ENCODE peak calls at places on chromosomes 2 and 18, in six cellular contexts. Y is IMR-90, L is H1, E is neuronal stem cell, O is H9, A is trophoblast cell. U is an unnamed sample.

GRCh38 chr18:80200932-80201672 is 46.2 kb downstream of the PARD6G start:
- DNase-seq in Y (no peak), L (no peak), E (no peak), O (no peak), A (no peak), U (no peak)

GRCh38 chr18:67363694-67364093 is 152.8 kb downstream of the DSEL start:
- DNase-seq in Y (no peak), L (no peak), E (no peak), O (no peak), A (no peak), U (peak; percentile 32)

GRCh38 chr2:96856776-96857673 is 791 bp downstream of the ANKRD39 start:
- DNase-seq in Y (no peak), L (no peak), E (no peak), O (peak; percentile 58), A (no peak), U (peak; percentile 54)

GRCh38 chr2:234514873-234515638 is 18.2 kb upstream of the ARL4C start:
- DNase-seq in Y (no peak), L (no peak), E (no peak), O (no peak), A (no peak), U (peak; percentile 19)

GRCh38 chr18:23503967-23504352 is 649 bp downstream of the RMC1 start:
- DNase-seq in Y (no peak), L (no peak), E (no peak), O (no peak), A (no peak), U (no peak)

GRCh38 chr2:236402016-236402784 is 138.0 kb upstream of the ASB18 start:
- DNase-seq in Y (no peak), L (no peak), E (no peak), O (no peak), A (no peak), U (no peak)

GRCh38 chr2:96452054-96452453 is 53.1 kb downstream of the NEURL3 start:
- DNase-seq in Y (no peak), L (no peak), E (no peak), O (no peak), A (no peak), U (no peak)

GRCh38 chr2:158600155-158600802 is 143.5 kb downstream of the PKP4 start:
- DNase-seq in Y (peak; percentile 95), L (no peak), E (no peak), O (no peak), A (no peak), U (no peak)

GRCh38 chr18:46755315-46756171 is 1.3 kb downstream of the ST8SIA5 start:
- DNase-seq in Y (no peak), L (no peak), E (peak; percentile 8), O (no peak), A (no peak), U (peak; percentile 13)

GRCh38 chr18:26821181-26821580 is 44.3 kb downstream of the AQP4 start:
- DNase-seq in Y (no peak), L (no peak), E (no peak), O (no peak), A (no peak), U (no peak)

GRCh38 chr2:5690718-5691658 is 1.2 kb upstream of the SOX11 start:
- DNase-seq in Y (peak; percentile 66), L (no peak), E (peak; percentile 82), O (peak; percentile 81), A (no peak), U (peak; percentile 90)

GRCh38 chr2:238425979-238426567 is 654 bp upstream of the ASB1 start:
- DNase-seq in Y (peak; percentile 68), L (no peak), E (peak; percentile 59), O (no peak), A (peak; percentile 13), U (peak; percentile 38)

GRCh38 chr2:230940476-230940815 is 15.4 kb upstream of the GPR55 start:
- DNase-seq in Y (no peak), L (no peak), E (no peak), O (no peak), A (no peak), U (no peak)

GRCh38 chr2:200677721-200678532 is 92.1 kb downstream of the AOX1 start:
- DNase-seq in Y (peak; percentile 67), L (no peak), E (no peak), O (no peak), A (no peak), U (no peak)

GRCh38 chr2:207143474-207144190 is 22.1 kb downstream of the KLF7 start:
- DNase-seq in Y (no peak), L (no peak), E (no peak), O (peak; percentile 34), A (no peak), U (peak; percentile 68)

GRCh38 chr2:180872256-180872655 is 108.1 kb upstream of the UBE2E3 start:
- DNase-seq in Y (peak; percentile 53), L (no peak), E (no peak), O (no peak), A (no peak), U (no peak)

GRCh38 chr2:98576666-98577312 is 31.5 kb downstream of the COA5 start:
- DNase-seq in Y (no peak), L (no peak), E (no peak), O (no peak), A (no peak), U (no peak)

GRCh38 chr2:196131949-196132925 is 39.1 kb downstream of the STK17B start:
- DNase-seq in Y (peak; percentile 25), L (no peak), E (no peak), O (no peak), A (peak; percentile 11), U (peak; percentile 81)
- H2BK5ac ChIP-seq in Y (no peak overlapping the region), L (no peak overlapping the region), E (no peak overlapping the region), O (no peak overlapping the region), A (no peak overlapping the region), U (no peak overlapping the region)

DNA sequence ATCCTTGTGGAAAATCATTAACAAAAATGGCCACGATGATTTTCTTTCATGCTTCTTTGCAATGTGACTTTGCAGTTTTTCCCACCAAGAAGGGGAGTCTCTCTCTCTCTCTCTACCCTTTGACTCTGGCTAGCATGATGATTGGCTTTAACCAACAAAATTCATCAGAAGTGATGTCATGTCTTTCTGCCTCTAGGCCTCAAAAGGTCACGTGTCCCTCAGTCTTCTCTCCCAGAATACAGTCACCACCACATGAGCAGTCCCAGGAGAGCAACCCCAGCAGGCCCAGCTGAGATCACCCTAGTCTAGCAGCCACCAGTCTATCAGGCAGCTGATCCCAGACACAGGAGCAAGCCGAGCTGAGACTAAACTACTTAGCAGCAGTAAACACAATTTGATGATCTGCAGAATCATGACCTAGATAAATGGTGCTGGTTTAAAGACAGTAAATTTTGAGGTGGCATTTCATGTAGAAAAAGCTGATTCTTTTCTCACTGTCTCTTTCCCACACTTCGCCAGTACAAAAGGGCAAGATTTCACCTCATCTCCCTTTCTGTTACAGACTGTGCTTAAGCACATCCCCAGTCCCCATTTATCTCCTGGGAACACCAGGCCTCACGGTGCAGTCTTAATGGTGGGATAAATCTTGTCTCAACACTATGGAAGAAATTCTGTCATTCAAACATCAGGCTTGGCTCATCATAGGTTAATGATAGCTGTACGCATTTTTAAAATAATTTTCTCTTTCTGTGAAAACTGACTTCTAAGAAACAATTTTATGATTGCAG is 132.7 kb downstream of the SCG2 start:
- DNase-seq in Y (peak; percentile 87), L (no peak), E (no peak), O (no peak), A (no peak), U (peak; percentile 83)
- H3K9ac ChIP-seq in Y (no peak overlapping the region), L (no peak overlapping the region), E (no peak overlapping the region), O (no peak overlapping the region), A (no peak overlapping the region), U (no peak overlapping the region)

GRCh38 chr2:219466816-219467735 is 31.6 kb upstream of the GMPPA start:
- DNase-seq in Y (no peak), L (no peak), E (no peak), O (no peak), A (no peak), U (no peak)

GRCh38 chr2:219468410-219469185 is 30.1 kb upstream of the GMPPA start:
- DNase-seq in Y (no peak), L (no peak), E (no peak), O (no peak), A (no peak), U (no peak)

GRCh38 chr2:219464286-219465032 is 29.8 kb downstream of the SPEG start:
- DNase-seq in Y (no peak), L (no peak), E (no peak), O (no peak), A (no peak), U (no peak)

GRCh38 chr2:219467736-219468075 is 31.0 kb upstream of the GMPPA start:
- DNase-seq in Y (no peak), L (no peak), E (no peak), O (no peak), A (no peak), U (no peak)

GRCh38 chr2:219465659-219466561 is 31.3 kb downstream of the SPEG start:
- DNase-seq in Y (no peak), L (no peak), E (no peak), O (no peak), A (no peak), U (no peak)
- H3K27ac ChIP-seq in Y (no peak overlapping the region), L (no peak overlapping the region), E (no peak overlapping the region), O (no peak overlapping the region), A (no peak overlapping the region), U (no peak overlapping the region)

DNA sequence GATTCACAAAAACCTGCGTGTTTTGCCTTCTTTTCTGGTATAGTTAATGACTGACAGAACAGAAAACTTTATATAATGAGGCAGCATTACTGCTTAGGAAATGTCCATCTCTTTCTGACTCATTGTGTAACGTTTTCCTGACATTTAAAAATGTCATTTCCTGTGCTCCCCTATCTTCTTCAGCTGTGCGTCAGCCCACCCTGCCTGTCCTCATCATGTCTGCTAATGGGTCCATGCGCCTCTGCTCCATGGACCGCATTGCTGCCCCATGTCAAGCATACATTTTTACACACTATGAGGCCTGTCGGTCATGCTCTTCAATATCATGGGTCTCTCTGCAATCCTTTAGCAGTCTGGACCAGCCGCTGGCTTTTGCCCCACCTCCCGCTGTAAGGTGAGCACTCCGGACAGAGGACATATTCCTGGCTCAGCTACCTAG is 234.3 kb downstream of the CDCA7 start:
- DNase-seq in Y (peak; percentile 11), L (no peak), E (no peak), O (no peak), A (no peak), U (no peak)
- H2BK5ac ChIP-seq in Y (no peak overlapping the region), L (no peak overlapping the region), E (no peak overlapping the region), O (no peak overlapping the region), A (no peak overlapping the region), U (no peak overlapping the region)

GRCh38 chr2:99648906-99649606 is 159.2 kb upstream of the REV1 start:
- DNase-seq in Y (peak; percentile 24), L (no peak), E (no peak), O (no peak), A (no peak), U (no peak)
- H3K9ac ChIP-seq in Y (peak overlapping the region; percentile 22), L (no peak overlapping the region), E (no peak overlapping the region), O (no peak overlapping the region), A (no peak overlapping the region), U (no peak overlapping the region)

DNA sequence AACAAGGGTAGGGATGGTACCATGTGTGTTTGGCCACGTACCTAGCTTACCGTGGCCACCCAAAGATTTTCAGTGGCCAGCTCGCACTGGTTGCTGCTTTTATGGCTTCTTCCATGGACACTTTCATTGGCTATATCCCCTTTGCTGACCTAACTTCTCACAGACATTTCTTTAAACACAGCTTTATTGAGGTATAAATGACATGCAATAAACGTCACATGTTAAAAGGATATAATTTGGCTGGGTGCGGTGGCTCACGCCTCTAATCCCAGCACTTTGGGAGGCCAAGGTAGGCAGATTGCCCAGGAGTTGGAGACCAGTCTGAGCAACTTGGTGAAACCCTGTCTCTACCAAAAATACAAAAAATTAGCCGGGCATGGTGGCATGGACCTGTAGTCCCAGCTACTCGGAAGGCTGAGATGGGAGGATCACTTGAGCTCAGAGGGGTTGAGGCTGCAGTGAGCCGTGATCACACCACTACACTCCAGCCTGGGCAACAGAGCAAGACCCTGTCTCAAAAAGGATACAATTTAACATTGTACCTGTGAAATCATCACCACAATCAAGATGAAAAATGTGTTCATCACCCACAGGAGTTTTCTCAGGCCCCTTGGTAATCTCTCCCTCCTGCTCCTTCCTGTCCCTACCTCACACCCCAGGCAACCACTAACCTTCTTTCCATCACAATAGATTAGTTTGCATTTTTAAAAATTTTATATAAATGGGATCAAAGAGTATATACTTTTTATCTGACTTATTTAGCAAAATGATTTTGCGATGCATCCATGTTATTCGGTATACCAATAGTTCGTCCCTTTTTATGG is 127.8 kb upstream of the PPP1CB start:
- DNase-seq in Y (no peak), L (no peak), E (no peak), O (no peak), A (no peak), U (no peak)
- H3K27ac ChIP-seq in Y (no peak overlapping the region), L (no peak overlapping the region), E (no peak overlapping the region), O (no peak overlapping the region), A (no peak overlapping the region), U (no peak overlapping the region)